ENCODE peak calls at places on chromosomes 7 and 10, in six cellular contexts. S, C, F, B, H and E are unnamed samples. For H3K9me3, the result is how much of the 10 kb centered on the place peaks cover.

GRCh38 chr10:23399701-23400144 is 39.2 kb upstream of the OTUD1 start:
- DNase-seq in S (no peak), C (peak), F (peak), B (no peak), H (no peak), E (peak)

GRCh38 chr10:30918651-30919050 is 113.0 kb downstream of the ZNF438 start:
- DNase-seq in S (no peak), C (no peak), F (no peak), B (no peak), H (no peak), E (no peak)

GRCh38 chr10:62761115-62761514 is 43.4 kb upstream of the ADO start:
- DNase-seq in S (no peak), C (no peak), F (peak), B (no peak), H (no peak), E (no peak)

GRCh38 chr10:119120413-119120867 is 16.5 kb downstream of the DENND10 start:
- DNase-seq in S (no peak), C (no peak), F (peak), B (no peak), H (no peak), E (no peak)

GRCh38 chr7:17681965-17682364 is 258.3 kb downstream of the SNX13 start:
- DNase-seq in S (no peak), C (no peak), F (peak), B (no peak), H (no peak), E (no peak)

GRCh38 chr10:119246862-119247549 is 39.6 kb downstream of the GRK5 start:
- DNase-seq in S (peak), C (no peak), F (peak), B (no peak), H (no peak), E (no peak)

GRCh38 chr10:69880301-69881081 is 78.8 kb downstream of the COL13A1 start:
- DNase-seq in S (no peak), C (no peak), F (no peak), B (no peak), H (no peak), E (no peak)

GRCh38 chr7:98283887-98284222 is 2.4 kb downstream of the BRI3 start:
- DNase-seq in S (no peak), C (no peak), F (no peak), B (no peak), H (no peak), E (no peak)

GRCh38 chr7:158818325-158819213 is 10.7 kb downstream of the ESYT2 start:
- DNase-seq in S (peak), C (peak), F (peak), B (peak), H (peak), E (peak)

GRCh38 chr7:20316706-20317105 is 14.0 kb upstream of the ITGB8 start:
- DNase-seq in S (no peak), C (no peak), F (no peak), B (no peak), H (no peak), E (no peak)

GRCh38 chr7:27251513-27252306 is 9.1 kb downstream of the EVX1 start:
- DNase-seq in S (no peak), C (no peak), F (no peak), B (peak), H (peak), E (no peak)

GRCh38 chr10:7199152-7199760 is 211.6 kb downstream of the SFMBT2 start:
- DNase-seq in S (no peak), C (no peak), F (no peak), B (no peak), H (no peak), E (no peak)

GRCh38 chr7:88391247-88391646 is 84.6 kb upstream of the STEAP4 start:
- DNase-seq in S (no peak), C (no peak), F (peak), B (no peak), H (no peak), E (no peak)

DNA sequence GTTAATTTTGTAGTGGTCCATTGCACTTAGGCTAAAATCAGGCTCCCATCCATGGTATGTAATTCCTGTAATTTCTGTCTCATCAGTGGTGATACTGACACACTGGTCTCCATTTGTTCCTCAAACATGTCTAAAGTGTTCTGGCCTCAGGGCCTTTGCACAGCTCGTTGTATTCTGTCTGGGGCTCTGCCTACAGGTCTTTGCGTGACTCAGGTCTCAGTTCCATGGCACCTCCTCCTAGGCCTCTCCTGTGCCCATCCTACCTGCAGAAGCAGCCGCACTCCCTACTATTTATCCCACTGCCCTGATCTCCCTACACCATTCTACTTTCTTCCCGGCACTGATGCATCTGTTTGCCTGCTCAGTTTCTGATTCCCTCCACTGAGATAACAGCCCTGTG is 173.8 kb downstream of the ITGA8 start:
- DNase-seq in S (no peak), C (no peak), F (no peak), B (no peak), H (no peak), E (no peak)
- H3K9me3 ChIP-seq in S (under half), C (under half), F (under half), B (under half), H (under half), E (under half)

GRCh38 chr10:133459454-133460207 is 5.9 kb downstream of the SCART1 start:
- DNase-seq in S (peak), C (peak), F (no peak), B (peak), H (peak), E (peak)

GRCh38 chr10:133460208-133460769 is 6.5 kb downstream of the SCART1 start:
- DNase-seq in S (no peak), C (no peak), F (no peak), B (no peak), H (no peak), E (peak)

GRCh38 chr10:133458021-133458709 is 4.4 kb downstream of the SCART1 start:
- DNase-seq in S (peak), C (peak), F (no peak), B (no peak), H (peak), E (peak)

GRCh38 chr10:133457100-133457841 is 3.5 kb downstream of the SCART1 start:
- DNase-seq in S (peak), C (no peak), F (no peak), B (no peak), H (peak), E (peak)

DNA sequence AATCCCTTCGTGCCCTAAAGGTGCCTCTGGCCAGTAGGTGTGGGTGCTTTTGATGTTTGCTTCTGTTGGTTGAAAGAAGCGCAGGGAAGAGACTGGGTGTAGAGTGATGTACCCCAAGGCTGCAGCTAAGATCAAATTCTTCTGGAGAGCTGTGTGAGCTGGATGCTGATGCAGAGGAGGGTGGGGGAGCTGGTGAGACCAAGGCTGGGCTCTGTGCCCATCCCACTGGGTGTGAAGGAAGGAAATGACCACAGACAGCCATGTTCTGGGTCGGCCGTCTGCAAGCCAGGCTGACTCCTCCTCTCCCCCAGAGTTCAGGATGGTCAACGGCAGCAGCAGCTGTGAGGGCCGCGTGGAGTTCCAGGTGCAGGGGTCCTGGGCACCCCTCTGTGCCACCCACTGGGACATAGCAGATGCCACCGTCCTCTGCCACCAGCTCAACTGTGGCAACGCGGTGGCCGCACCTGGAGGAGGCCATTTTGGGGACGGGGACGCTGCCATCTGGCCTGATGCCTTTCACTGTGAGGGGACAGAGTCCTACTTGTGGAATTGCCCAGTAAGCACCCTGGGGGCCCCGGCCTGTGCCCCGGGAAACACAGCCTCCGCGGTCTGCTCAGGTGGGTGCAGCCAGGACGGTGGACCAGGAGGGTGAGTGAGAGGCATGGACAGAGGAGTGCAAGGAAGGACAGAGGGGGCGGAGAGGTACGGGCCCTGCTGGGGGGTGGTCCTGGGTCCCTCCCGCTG is 5.1 kb downstream of the SCART1 start:
- DNase-seq in S (peak), C (peak), F (no peak), B (no peak), H (peak), E (peak)
- H3K9me3 ChIP-seq in S (under half), C (under half), F (under half), B (half or more), H (under half), E (under half)

DNA sequence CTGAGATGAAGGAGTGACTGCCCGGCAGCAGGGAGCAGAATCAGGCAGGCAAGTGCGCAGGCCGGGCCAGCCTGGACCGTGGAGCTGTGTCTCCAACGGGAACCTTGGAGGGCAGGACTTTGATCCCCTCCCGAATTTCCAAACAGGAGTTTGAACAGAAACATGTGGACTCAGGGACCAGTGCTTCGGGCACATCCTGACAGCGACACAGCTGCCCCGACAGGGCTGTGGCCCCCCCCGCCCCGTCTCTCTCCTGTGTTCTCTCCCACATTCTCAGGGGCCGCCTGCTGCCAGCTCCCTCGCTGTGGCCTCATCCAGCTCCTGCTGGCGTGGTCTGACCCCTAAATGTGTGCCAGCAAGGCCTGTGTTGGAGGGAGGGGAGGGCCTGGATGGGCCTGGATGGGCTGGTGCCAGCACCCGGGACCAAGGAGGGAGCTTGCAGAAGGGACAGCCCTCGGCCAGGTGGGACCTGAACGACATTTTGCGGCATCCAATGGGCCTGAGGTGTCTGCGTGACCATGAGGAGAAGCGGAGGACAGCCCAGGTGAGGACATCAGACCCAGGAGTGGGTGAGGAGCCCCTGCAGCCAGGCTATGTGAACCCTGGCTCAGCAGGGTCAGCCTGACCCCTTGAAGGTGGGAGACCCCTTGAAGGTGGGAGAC is 222.9 kb downstream of the DNAJB6 start:
- DNase-seq in S (peak), C (no peak), F (no peak), B (no peak), H (peak), E (no peak)
- H3K9me3 ChIP-seq in S (under half), C (under half), F (under half), B (under half), H (under half), E (under half)

DNA sequence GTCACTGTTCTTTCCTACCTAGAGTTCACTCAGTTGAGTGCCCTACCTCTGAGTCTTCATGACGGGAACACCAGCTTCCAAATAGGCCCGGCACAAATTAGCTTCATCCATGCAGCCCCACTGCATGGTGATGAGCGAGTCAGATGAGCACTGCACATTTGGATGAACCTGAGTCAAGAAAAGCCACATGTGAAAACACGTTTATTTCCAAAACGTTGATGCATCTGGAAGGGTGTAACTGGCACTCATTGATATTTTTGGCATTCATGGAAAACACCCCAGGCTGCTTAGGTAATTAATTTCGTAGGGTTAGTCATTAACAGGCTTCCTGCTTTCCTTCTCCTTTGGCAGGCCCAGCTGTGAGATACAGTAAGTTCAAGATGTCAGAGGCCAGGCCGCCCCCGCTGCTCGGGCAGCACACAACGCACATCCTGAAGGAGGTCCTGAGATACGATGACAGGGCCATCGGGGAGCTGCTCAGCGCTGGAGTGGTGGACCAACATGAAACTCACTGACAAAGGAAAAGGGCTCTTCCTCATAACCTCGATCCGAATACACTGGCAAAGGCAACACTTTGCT is 725.2 kb downstream of the SUGCT start:
- DNase-seq in S (no peak), C (no peak), F (no peak), B (no peak), H (no peak), E (no peak)
- H3K9me3 ChIP-seq in S (under half), C (under half), F (under half), B (under half), H (under half), E (under half)

DNA sequence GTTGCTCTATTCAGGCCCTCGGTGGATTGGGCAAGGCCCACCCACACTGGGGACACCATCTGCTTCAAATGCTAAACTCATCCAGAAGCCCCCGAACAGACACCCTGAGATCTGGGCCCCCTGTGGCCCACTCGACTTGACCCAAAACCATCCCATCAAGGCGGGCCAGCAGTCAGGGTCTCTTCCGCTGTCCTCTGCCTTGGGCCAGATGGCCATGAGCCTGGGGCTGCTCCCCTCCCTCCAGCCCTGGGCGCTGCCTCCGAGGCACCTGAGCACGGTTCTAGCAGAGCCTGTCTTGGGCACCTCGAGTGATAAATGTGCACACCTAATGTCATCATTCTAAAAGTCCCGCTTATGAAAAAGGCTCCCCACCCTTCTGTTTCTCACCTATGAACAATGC is 449.4 kb downstream of the TCERG1L start:
- DNase-seq in S (no peak), C (no peak), F (no peak), B (no peak), H (no peak), E (no peak)
- H3K9me3 ChIP-seq in S (under half), C (under half), F (under half), B (under half), H (under half), E (under half)

DNA sequence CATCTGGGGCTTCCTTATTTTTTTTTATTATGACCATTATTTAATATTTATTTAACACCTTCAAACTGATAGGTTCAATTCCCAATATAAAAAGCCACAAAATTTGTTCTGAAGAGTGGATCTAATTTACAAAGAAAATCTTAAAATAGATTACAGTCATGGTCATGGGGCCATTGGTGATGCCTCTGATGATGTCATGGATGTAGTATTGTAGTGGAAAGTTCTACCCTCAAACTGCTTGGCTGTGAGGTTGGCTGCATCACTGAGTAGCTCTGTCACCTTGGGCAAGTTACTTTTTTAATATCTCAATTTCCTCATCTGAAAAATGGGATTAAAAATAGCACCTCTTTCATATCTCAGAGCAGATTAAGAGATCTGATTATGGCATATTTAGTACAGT is 128.5 kb downstream of the DKK1 start:
- DNase-seq in S (no peak), C (no peak), F (peak), B (no peak), H (no peak), E (no peak)
- H3K9me3 ChIP-seq in S (under half), C (under half), F (under half), B (under half), H (under half), E (under half)

GRCh38 chr7:5063698-5064097 is 18.0 kb downstream of the RBAK start:
- DNase-seq in S (no peak), C (no peak), F (no peak), B (no peak), H (no peak), E (no peak)
- H3K9me3 ChIP-seq in S (under half), C (half or more), F (half or more), B (half or more), H (under half), E (half or more)

GRCh38 chr7:8781166-8781565 is 347.8 kb downstream of the NXPH1 start:
- DNase-seq in S (no peak), C (no peak), F (no peak), B (no peak), H (no peak), E (no peak)

GRCh38 chr7:8785081-8785480 is 351.7 kb downstream of the NXPH1 start:
- DNase-seq in S (no peak), C (no peak), F (no peak), B (no peak), H (no peak), E (no peak)

GRCh38 chr7:8783229-8783628 is 349.8 kb downstream of the NXPH1 start:
- DNase-seq in S (no peak), C (no peak), F (no peak), B (no peak), H (no peak), E (no peak)
- H3K9me3 ChIP-seq in S (under half), C (under half), F (under half), B (under half), H (under half), E (under half)